ENCODE peak calls at places on chromosomes 12 and 14, in eight cellular contexts. One of them, this sample, is unnamed.

GRCh38 chr12:56644654-56645053 is 1.1 kb downstream of the ATP5F1B start:
- DNase-seq in uterus: no peak
- DNase-seq in dorsolateral prefrontal cortex: no peak
- DNase-seq in neural progenitor cell: no peak
- DNase-seq in mesothelial cell of epicardium: no peak
- DNase-seq in lower lobe of right lung: no peak
- DNase-seq in GM10248: no peak
- DNase-seq in fibroblast of pulmonary artery: no peak
- DNase-seq in this sample: no peak

GRCh38 chr12:74337951-74338350 is 199.7 kb upstream of the ATXN7L3B start:
- DNase-seq in uterus: no peak
- DNase-seq in neural progenitor cell: no peak
- DNase-seq in lower lobe of right lung: no peak
- DNase-seq in mesothelial cell of epicardium: no peak
- DNase-seq in dorsolateral prefrontal cortex: no peak
- DNase-seq in fibroblast of pulmonary artery: peak
- DNase-seq in GM10248: no peak
- DNase-seq in this sample: no peak

GRCh38 chr12:103929909-103930786 is at the start of gene HSP90B1:
- DNase-seq in lower lobe of right lung: peak
- DNase-seq in fibroblast of pulmonary artery: peak
- DNase-seq in neural progenitor cell: peak
- DNase-seq in uterus: peak
- DNase-seq in GM10248: peak
- DNase-seq in mesothelial cell of epicardium: peak
- DNase-seq in dorsolateral prefrontal cortex: peak
- DNase-seq in this sample: peak

GRCh38 chr14:24353551-24354529 is 14.0 kb upstream of the RIPK3 start:
- DNase-seq in lower lobe of right lung: no peak
- DNase-seq in fibroblast of pulmonary artery: peak
- DNase-seq in dorsolateral prefrontal cortex: no peak
- DNase-seq in GM10248: no peak
- DNase-seq in uterus: no peak
- DNase-seq in neural progenitor cell: no peak
- DNase-seq in mesothelial cell of epicardium: no peak
- DNase-seq in this sample: no peak

GRCh38 chr12:32875990-32876389 is 20.6 kb downstream of the PKP2 start:
- DNase-seq in uterus: no peak
- DNase-seq in neural progenitor cell: no peak
- DNase-seq in GM10248: no peak
- DNase-seq in fibroblast of pulmonary artery: no peak
- DNase-seq in mesothelial cell of epicardium: no peak
- DNase-seq in lower lobe of right lung: no peak
- DNase-seq in dorsolateral prefrontal cortex: no peak
- DNase-seq in this sample: no peak

GRCh38 chr14:59511916-59512530 is 27.7 kb downstream of the JKAMP start:
- DNase-seq in mesothelial cell of epicardium: no peak
- DNase-seq in fibroblast of pulmonary artery: no peak
- DNase-seq in uterus: no peak
- DNase-seq in GM10248: peak
- DNase-seq in dorsolateral prefrontal cortex: no peak
- DNase-seq in lower lobe of right lung: no peak
- DNase-seq in neural progenitor cell: peak
- DNase-seq in this sample: peak

GRCh38 chr12:3033538-3033865 is 43.7 kb upstream of the TSPAN9 start:
- DNase-seq in lower lobe of right lung: no peak
- DNase-seq in GM10248: no peak
- DNase-seq in fibroblast of pulmonary artery: no peak
- DNase-seq in mesothelial cell of epicardium: no peak
- DNase-seq in uterus: no peak
- DNase-seq in dorsolateral prefrontal cortex: no peak
- DNase-seq in neural progenitor cell: no peak
- DNase-seq in this sample: no peak

GRCh38 chr12:25107920-25108319 is 87.0 kb downstream of the DNAI7 start:
- DNase-seq in GM10248: peak
- DNase-seq in lower lobe of right lung: no peak
- DNase-seq in neural progenitor cell: no peak
- DNase-seq in uterus: no peak
- DNase-seq in dorsolateral prefrontal cortex: no peak
- DNase-seq in fibroblast of pulmonary artery: no peak
- DNase-seq in mesothelial cell of epicardium: no peak
- DNase-seq in this sample: no peak

GRCh38 chr12:6644257-6644596 is 3.0 kb downstream of the ACRBP start:
- DNase-seq in fibroblast of pulmonary artery: no peak
- DNase-seq in neural progenitor cell: no peak
- DNase-seq in uterus: no peak
- DNase-seq in lower lobe of right lung: no peak
- DNase-seq in dorsolateral prefrontal cortex: no peak
- DNase-seq in GM10248: peak
- DNase-seq in mesothelial cell of epicardium: no peak
- DNase-seq in this sample: no peak

GRCh38 chr12:109275173-109275572 is 33.9 kb downstream of the FOXN4 start:
- DNase-seq in dorsolateral prefrontal cortex: no peak
- DNase-seq in fibroblast of pulmonary artery: no peak
- DNase-seq in lower lobe of right lung: no peak
- DNase-seq in GM10248: no peak
- DNase-seq in mesothelial cell of epicardium: no peak
- DNase-seq in uterus: no peak
- DNase-seq in neural progenitor cell: no peak
- DNase-seq in this sample: no peak

GRCh38 chr12:104579716-104580495 is 123.2 kb downstream of the CHST11 start:
- DNase-seq in dorsolateral prefrontal cortex: no peak
- DNase-seq in fibroblast of pulmonary artery: no peak
- DNase-seq in lower lobe of right lung: no peak
- DNase-seq in uterus: no peak
- DNase-seq in GM10248: no peak
- DNase-seq in neural progenitor cell: no peak
- DNase-seq in mesothelial cell of epicardium: no peak
- DNase-seq in this sample: no peak

GRCh38 chr12:98227162-98227561 is 288.2 kb upstream of the TMPO start:
- DNase-seq in dorsolateral prefrontal cortex: no peak
- DNase-seq in lower lobe of right lung: no peak
- DNase-seq in mesothelial cell of epicardium: no peak
- DNase-seq in uterus: no peak
- DNase-seq in GM10248: no peak
- DNase-seq in fibroblast of pulmonary artery: peak
- DNase-seq in neural progenitor cell: peak
- DNase-seq in this sample: no peak

GRCh38 chr12:91565816-91566215 is 383.2 kb upstream of the DCN start:
- DNase-seq in fibroblast of pulmonary artery: no peak
- DNase-seq in uterus: no peak
- DNase-seq in lower lobe of right lung: no peak
- DNase-seq in neural progenitor cell: no peak
- DNase-seq in mesothelial cell of epicardium: no peak
- DNase-seq in GM10248: no peak
- DNase-seq in dorsolateral prefrontal cortex: no peak
- DNase-seq in this sample: no peak

GRCh38 chr12:89235189-89235993 is 116.9 kb downstream of the DUSP6 start:
- DNase-seq in uterus: no peak
- DNase-seq in fibroblast of pulmonary artery: peak
- DNase-seq in GM10248: no peak
- DNase-seq in mesothelial cell of epicardium: no peak
- DNase-seq in dorsolateral prefrontal cortex: no peak
- DNase-seq in neural progenitor cell: no peak
- DNase-seq in lower lobe of right lung: no peak
- DNase-seq in this sample: no peak

GRCh38 chr12:27499377-27499776 is 24.6 kb upstream of the PPFIBP1 start:
- DNase-seq in neural progenitor cell: no peak
- DNase-seq in mesothelial cell of epicardium: no peak
- DNase-seq in GM10248: no peak
- DNase-seq in lower lobe of right lung: no peak
- DNase-seq in fibroblast of pulmonary artery: no peak
- DNase-seq in dorsolateral prefrontal cortex: no peak
- DNase-seq in uterus: no peak
- DNase-seq in this sample: no peak

DNA sequence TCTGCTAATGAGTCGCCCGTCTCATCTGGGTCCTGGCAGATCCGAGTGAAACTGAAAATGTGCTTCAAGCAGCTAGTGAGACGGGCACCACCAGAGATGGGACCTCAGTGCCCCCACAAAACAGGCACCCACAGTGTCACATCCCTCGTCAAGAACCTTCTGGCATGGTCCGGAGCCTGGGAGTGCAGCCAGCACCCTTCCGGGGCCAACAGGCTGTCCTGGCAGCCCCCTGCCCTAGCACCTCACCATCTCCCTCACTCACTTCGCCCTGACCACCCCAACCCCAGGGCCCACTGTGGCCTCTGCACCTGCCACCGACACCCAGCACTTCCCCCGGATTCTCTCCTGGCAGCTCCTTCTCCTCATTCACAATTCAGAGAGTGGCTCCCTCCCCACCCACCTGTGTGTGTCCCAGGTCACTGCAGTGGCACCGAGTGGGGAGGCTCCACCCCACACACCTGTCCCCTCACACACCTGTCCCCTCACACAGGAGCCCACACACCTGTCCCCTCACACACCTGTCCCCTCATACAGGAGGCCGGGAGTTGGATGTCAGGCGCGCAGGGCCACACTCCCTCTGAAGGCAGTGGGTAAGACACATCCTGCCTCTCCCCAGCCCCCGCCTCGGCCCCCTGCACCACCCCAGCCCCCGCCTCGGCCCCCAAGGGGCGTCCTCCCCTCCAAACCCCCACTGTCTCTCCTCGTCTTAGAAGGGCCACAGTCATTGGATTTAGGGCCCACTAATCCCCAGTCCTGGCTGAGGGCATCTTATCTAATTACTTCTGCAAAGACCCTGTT is 7.9 kb downstream of the GALNT9 start:
- DNase-seq in lower lobe of right lung: peak
- DNase-seq in uterus: no peak
- DNase-seq in fibroblast of pulmonary artery: no peak
- DNase-seq in dorsolateral prefrontal cortex: no peak
- DNase-seq in GM10248: no peak
- DNase-seq in mesothelial cell of epicardium: no peak
- DNase-seq in neural progenitor cell: no peak
- DNase-seq in this sample: no peak
- TF ChIP-seq CTCF in lower lobe of right lung: no peak
- TF ChIP-seq CTCF in uterus: no peak
- TF ChIP-seq CTCF in fibroblast of pulmonary artery: no peak
- TF ChIP-seq CTCF in dorsolateral prefrontal cortex: no peak
- TF ChIP-seq CTCF in GM10248: no peak
- TF ChIP-seq CTCF in mesothelial cell of epicardium: no peak
- TF ChIP-seq CTCF in neural progenitor cell: no peak
- TF ChIP-seq CTCF in this sample: no peak

GRCh38 chr12:94748726-94749421 is 98.5 kb upstream of the TMCC3 start:
- DNase-seq in dorsolateral prefrontal cortex: no peak
- DNase-seq in uterus: no peak
- DNase-seq in mesothelial cell of epicardium: no peak
- DNase-seq in GM10248: no peak
- DNase-seq in fibroblast of pulmonary artery: no peak
- DNase-seq in neural progenitor cell: no peak
- DNase-seq in lower lobe of right lung: no peak
- DNase-seq in this sample: no peak

GRCh38 chr12:94750891-94751290 is 100.5 kb upstream of the TMCC3 start:
- DNase-seq in GM10248: no peak
- DNase-seq in mesothelial cell of epicardium: no peak
- DNase-seq in lower lobe of right lung: no peak
- DNase-seq in neural progenitor cell: no peak
- DNase-seq in dorsolateral prefrontal cortex: no peak
- DNase-seq in fibroblast of pulmonary artery: no peak
- DNase-seq in uterus: no peak
- DNase-seq in this sample: peak

GRCh38 chr12:94753071-94753779 is 102.9 kb upstream of the TMCC3 start:
- DNase-seq in neural progenitor cell: peak
- DNase-seq in uterus: peak
- DNase-seq in GM10248: no peak
- DNase-seq in fibroblast of pulmonary artery: peak
- DNase-seq in dorsolateral prefrontal cortex: no peak
- DNase-seq in lower lobe of right lung: no peak
- DNase-seq in mesothelial cell of epicardium: no peak
- DNase-seq in this sample: no peak

GRCh38 chr12:94749890-94750289 is 99.5 kb upstream of the TMCC3 start:
- DNase-seq in GM10248: no peak
- DNase-seq in lower lobe of right lung: no peak
- DNase-seq in fibroblast of pulmonary artery: no peak
- DNase-seq in uterus: no peak
- DNase-seq in neural progenitor cell: no peak
- DNase-seq in dorsolateral prefrontal cortex: no peak
- DNase-seq in mesothelial cell of epicardium: no peak
- DNase-seq in this sample: no peak

GRCh38 chr12:94754653-94755052 is 104.3 kb upstream of the TMCC3 start:
- DNase-seq in lower lobe of right lung: no peak
- DNase-seq in fibroblast of pulmonary artery: peak
- DNase-seq in uterus: no peak
- DNase-seq in GM10248: no peak
- DNase-seq in dorsolateral prefrontal cortex: no peak
- DNase-seq in mesothelial cell of epicardium: no peak
- DNase-seq in neural progenitor cell: no peak
- DNase-seq in this sample: no peak
- TF ChIP-seq CTCF in lower lobe of right lung: peak
- TF ChIP-seq CTCF in fibroblast of pulmonary artery: peak
- TF ChIP-seq CTCF in uterus: no peak
- TF ChIP-seq CTCF in GM10248: peak
- TF ChIP-seq CTCF in dorsolateral prefrontal cortex: no peak
- TF ChIP-seq CTCF in mesothelial cell of epicardium: no peak
- TF ChIP-seq CTCF in neural progenitor cell: no peak
- TF ChIP-seq CTCF in this sample: no peak

DNA sequence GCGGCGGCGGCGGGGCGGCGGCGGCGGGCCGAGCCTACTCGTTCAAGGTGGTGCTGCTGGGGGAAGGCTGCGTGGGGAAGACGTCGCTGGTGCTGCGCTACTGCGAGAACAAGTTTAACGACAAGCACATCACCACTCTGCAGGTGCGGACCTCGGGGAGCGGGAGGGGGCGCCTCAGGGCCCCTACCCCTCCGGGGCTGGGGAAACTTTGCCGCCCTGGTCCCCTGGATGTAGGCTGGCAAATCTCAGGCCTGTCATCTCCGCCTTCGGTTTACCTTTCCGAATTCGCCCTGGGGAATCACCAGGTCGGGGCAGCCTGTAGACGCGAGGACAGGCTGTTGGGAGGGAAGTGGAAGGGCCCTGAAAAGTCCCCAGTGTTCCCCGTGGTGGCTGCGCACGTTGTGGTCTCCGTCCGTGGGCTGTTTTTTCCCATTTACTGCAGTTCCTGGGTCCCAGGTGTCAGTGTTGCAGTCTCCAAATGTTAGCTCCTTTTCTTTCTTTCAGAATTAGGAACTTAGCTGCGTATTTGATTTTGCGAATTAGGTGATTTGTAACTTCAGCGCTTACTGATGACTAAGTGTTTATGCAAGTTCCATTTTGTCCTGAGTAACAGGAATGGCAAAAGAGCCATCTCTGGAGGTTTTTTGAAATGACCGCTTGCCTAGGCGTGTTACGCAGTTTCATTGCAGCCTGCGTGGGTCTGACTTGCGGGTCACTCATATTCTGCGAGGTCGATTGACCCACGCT is 656 bp downstream of the RAB21 start:
- DNase-seq in fibroblast of pulmonary artery: peak
- DNase-seq in dorsolateral prefrontal cortex: peak
- DNase-seq in lower lobe of right lung: peak
- DNase-seq in neural progenitor cell: peak
- DNase-seq in uterus: peak
- DNase-seq in GM10248: peak
- DNase-seq in mesothelial cell of epicardium: peak
- DNase-seq in this sample: no peak
- TF ChIP-seq CTCF in fibroblast of pulmonary artery: no peak
- TF ChIP-seq CTCF in dorsolateral prefrontal cortex: no peak
- TF ChIP-seq CTCF in lower lobe of right lung: no peak
- TF ChIP-seq CTCF in neural progenitor cell: no peak
- TF ChIP-seq CTCF in uterus: no peak
- TF ChIP-seq CTCF in GM10248: no peak
- TF ChIP-seq CTCF in mesothelial cell of epicardium: no peak
- TF ChIP-seq CTCF in this sample: no peak

GRCh38 chr14:96039633-96040311 is 610 bp downstream of the C14orf132 start:
- DNase-seq in mesothelial cell of epicardium: no peak
- DNase-seq in GM10248: no peak
- DNase-seq in fibroblast of pulmonary artery: peak
- DNase-seq in dorsolateral prefrontal cortex: peak
- DNase-seq in uterus: peak
- DNase-seq in lower lobe of right lung: peak
- DNase-seq in neural progenitor cell: peak
- DNase-seq in this sample: peak
- TF ChIP-seq CTCF in mesothelial cell of epicardium: no peak
- TF ChIP-seq CTCF in GM10248: peak
- TF ChIP-seq CTCF in fibroblast of pulmonary artery: no peak
- TF ChIP-seq CTCF in dorsolateral prefrontal cortex: no peak
- TF ChIP-seq CTCF in uterus: no peak
- TF ChIP-seq CTCF in lower lobe of right lung: peak
- TF ChIP-seq CTCF in neural progenitor cell: peak
- TF ChIP-seq CTCF in this sample: peak